ENCODE peak calls at places on chromosomes 11 and 22, in seven cellular contexts. F is endothelial cell of umbilical vein, V is endodermal cell, N is Karpas-422, O is right cardiac atrium, A is A549, S is AG04450. D is an unnamed sample.
A peak's percentile ranks its signal among the peaks of the same experiment; 100 is the strongest.

GRCh38 chr11:76577921-76578654 is 92.5 kb downstream of the LRRC32 start:
- DNase-seq in S (no peak), V (no peak), A (no peak), N (no peak), O (no peak), F (no peak), D (no peak)

GRCh38 chr11:126522606-126523005 is 167.1 kb downstream of the ST3GAL4 start:
- DNase-seq in O (no peak), N (no peak), F (no peak), A (no peak), S (no peak), V (no peak), D (no peak)

GRCh38 chr11:35337136-35337918 is 82.0 kb downstream of the SLC1A2 start:
- DNase-seq in F (peak; percentile 52), A (peak; percentile 95), O (no peak), V (no peak), S (peak; percentile 94), N (no peak), D (no peak)

GRCh38 chr22:22943521-22944267 is 56.1 kb downstream of the IGLL5 start:
- DNase-seq in S (no peak), N (peak; percentile 79), V (peak; percentile 57), O (no peak), A (no peak), F (no peak), D (no peak)

GRCh38 chr22:42964994-42965699 is 49.8 kb downstream of the PACSIN2 start:
- DNase-seq in V (peak; percentile 78), F (no peak), N (no peak), A (no peak), O (no peak), S (no peak), D (no peak)

GRCh38 chr11:19992162-19992561 is 168.1 kb downstream of the DBX1 start:
- DNase-seq in A (no peak), O (no peak), S (no peak), V (no peak), F (no peak), N (no peak), D (no peak)

GRCh38 chr22:19801340-19802000 is 40.9 kb downstream of the TBX1 start:
- DNase-seq in O (no peak), S (no peak), N (no peak), A (no peak), V (no peak), F (no peak), D (no peak)

GRCh38 chr22:28075260-28075981 is 156.4 kb upstream of the PITPNB start:
- DNase-seq in F (peak; percentile 54), S (peak; percentile 42), A (peak; percentile 5), N (no peak), O (peak; percentile 57), V (no peak), D (no peak)

GRCh38 chr11:122784325-122785155 is 53.8 kb upstream of the CRTAM start:
- DNase-seq in A (no peak), N (no peak), S (peak; percentile 88), F (peak; percentile 73), O (no peak), V (no peak), D (no peak)

GRCh38 chr22:22371031-22371541 is 126.5 kb downstream of the VPREB1 start:
- DNase-seq in F (no peak), S (no peak), N (peak; percentile 78), A (no peak), V (peak; percentile 63), O (peak; percentile 45), D (no peak)

GRCh38 chr11:2390871-2391662 is 9.5 kb upstream of the TSSC4 start:
- DNase-seq in N (peak; percentile 81), O (no peak), F (no peak), A (peak; percentile 31), V (no peak), S (peak; percentile 42), D (peak; percentile 80)

GRCh38 chr11:16028406-16028805 is 327.9 kb downstream of the SOX6 start:
- DNase-seq in N (no peak), F (no peak), O (no peak), V (no peak), S (no peak), A (no peak), D (no peak)

GRCh38 chr11:16036218-16036617 is 320.1 kb downstream of the SOX6 start:
- DNase-seq in F (no peak), A (no peak), O (no peak), N (no peak), S (no peak), V (no peak), D (no peak)

GRCh38 chr11:16030664-16031063 is 325.7 kb downstream of the SOX6 start:
- DNase-seq in S (no peak), A (no peak), V (no peak), O (no peak), N (no peak), F (no peak), D (no peak)

GRCh38 chr11:16034074-16034473 is 322.3 kb downstream of the SOX6 start:
- DNase-seq in A (no peak), V (no peak), S (no peak), N (no peak), F (no peak), O (no peak), D (no peak)

GRCh38 chr11:16032974-16033373 is 323.4 kb downstream of the SOX6 start:
- DNase-seq in N (no peak), S (no peak), F (no peak), V (no peak), O (no peak), A (no peak), D (no peak)
- H3K27ac ChIP-seq in N (no peak overlapping the region), S (no peak overlapping the region), F (no peak overlapping the region), V (no peak overlapping the region), O (no peak overlapping the region), A (no peak overlapping the region), D (no peak overlapping the region)

DNA sequence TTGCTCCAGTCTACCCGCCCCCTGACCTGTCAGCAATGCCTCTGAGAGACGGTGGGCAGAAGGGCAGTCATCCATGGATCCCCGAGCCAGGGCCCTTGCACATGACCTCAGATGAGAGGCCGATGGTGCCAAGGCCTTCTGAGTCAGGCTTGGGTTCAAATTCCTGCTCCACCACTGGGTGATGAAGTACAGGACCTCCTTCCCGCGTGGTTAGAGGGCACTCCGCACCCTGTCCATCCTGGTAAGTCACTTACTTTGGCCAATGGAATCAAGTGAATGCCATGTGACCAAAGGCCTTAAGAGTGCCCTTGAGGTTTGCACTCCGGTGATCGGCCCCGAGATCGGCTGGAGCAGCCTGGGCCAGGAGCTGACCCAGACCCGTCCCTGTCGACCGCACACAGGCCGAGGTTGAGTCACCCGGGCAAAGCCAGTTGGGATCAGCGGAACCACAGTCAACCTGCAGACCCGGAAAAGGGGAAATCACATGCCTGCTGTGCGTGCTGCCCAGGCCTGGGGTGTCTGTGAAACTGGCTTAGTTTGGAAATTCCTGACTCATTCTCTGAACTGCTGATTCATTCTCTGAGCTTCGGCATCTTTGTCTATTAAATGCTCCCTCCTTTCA is 48.9 kb downstream of the RTL6 start:
- DNase-seq in N (peak; percentile 21), F (no peak), S (peak; percentile 85), V (peak; percentile 48), O (no peak), A (peak; percentile 34), D (no peak)
- H3K27ac ChIP-seq in N (no peak overlapping the region), F (no peak overlapping the region), S (peak overlapping the region; percentile 98), V (peak overlapping the region; percentile 44), O (no peak overlapping the region), A (peak overlapping the region; percentile 82), D (no peak overlapping the region)

GRCh38 chr11:45754261-45754709 is 50.7 kb upstream of the SLC35C1 start:
- DNase-seq in F (no peak), A (no peak), O (peak; percentile 44), S (no peak), V (no peak), N (no peak), D (no peak)
- H3K27ac ChIP-seq in F (no peak overlapping the region), A (no peak overlapping the region), O (peak overlapping the region; percentile 56), S (no peak overlapping the region), V (no peak overlapping the region), N (no peak overlapping the region), D (no peak overlapping the region)

GRCh38 chr11:69009441-69010211 is 3.4 kb downstream of the MRGPRF start:
- DNase-seq in F (no peak), A (no peak), S (no peak), O (no peak), N (no peak), V (peak; percentile 44), D (no peak)
- H3K27ac ChIP-seq in F (no peak overlapping the region), A (peak overlapping the region; percentile 69), S (peak overlapping the region; percentile 98), O (no peak overlapping the region), N (no peak overlapping the region), V (no peak overlapping the region), D (no peak overlapping the region)

GRCh38 chr11:104713366-104713765 is 184.9 kb downstream of the CASP12 start:
- DNase-seq in A (no peak), V (no peak), N (no peak), O (no peak), S (peak; percentile 6), F (no peak), D (no peak)
- H3K27ac ChIP-seq in A (no peak overlapping the region), V (no peak overlapping the region), N (no peak overlapping the region), O (no peak overlapping the region), S (no peak overlapping the region), F (no peak overlapping the region), D (no peak overlapping the region)

DNA sequence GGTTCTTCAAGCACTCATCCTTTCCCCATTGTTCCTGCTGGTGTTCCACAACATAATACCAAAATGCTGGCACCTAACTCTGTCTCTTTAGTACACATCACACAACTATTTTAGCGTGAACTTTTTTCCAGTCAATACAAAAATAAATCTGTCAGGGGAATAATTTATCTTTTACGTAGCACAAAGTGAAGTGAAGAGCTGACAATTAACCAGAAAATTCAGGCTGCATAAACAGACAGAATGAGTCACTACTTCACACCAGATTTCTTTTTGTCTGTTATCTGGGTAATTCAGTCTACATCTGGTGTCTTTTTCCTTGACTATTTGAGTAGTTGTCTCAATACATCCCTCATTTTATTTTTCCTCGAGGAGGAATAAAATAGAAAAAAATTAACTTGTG is 7.9 kb upstream of the ETS1 start:
- DNase-seq in F (peak; percentile 93), V (no peak), A (no peak), S (no peak), O (no peak), N (no peak), D (no peak)
- H3K27ac ChIP-seq in F (no peak overlapping the region), V (no peak overlapping the region), A (no peak overlapping the region), S (no peak overlapping the region), O (no peak overlapping the region), N (no peak overlapping the region), D (no peak overlapping the region)

GRCh38 chr11:79441159-79441875 is 487 bp upstream of the TENM4 start:
- DNase-seq in N (peak; percentile 78), F (no peak), O (no peak), S (no peak), A (no peak), V (peak; percentile 76), D (no peak)
- H3K27ac ChIP-seq in N (peak overlapping the region; percentile 16), F (no peak overlapping the region), O (no peak overlapping the region), S (peak overlapping the region; percentile 57), A (no peak overlapping the region), V (no peak overlapping the region), D (peak overlapping the region; percentile 86)

GRCh38 chr22:30948930-30949342 is 19.6 kb downstream of the MORC2 start:
- DNase-seq in N (no peak), S (no peak), F (no peak), V (no peak), O (no peak), A (no peak), D (no peak)
- H3K27ac ChIP-seq in N (no peak overlapping the region), S (no peak overlapping the region), F (no peak overlapping the region), V (no peak overlapping the region), O (no peak overlapping the region), A (no peak overlapping the region), D (no peak overlapping the region)

DNA sequence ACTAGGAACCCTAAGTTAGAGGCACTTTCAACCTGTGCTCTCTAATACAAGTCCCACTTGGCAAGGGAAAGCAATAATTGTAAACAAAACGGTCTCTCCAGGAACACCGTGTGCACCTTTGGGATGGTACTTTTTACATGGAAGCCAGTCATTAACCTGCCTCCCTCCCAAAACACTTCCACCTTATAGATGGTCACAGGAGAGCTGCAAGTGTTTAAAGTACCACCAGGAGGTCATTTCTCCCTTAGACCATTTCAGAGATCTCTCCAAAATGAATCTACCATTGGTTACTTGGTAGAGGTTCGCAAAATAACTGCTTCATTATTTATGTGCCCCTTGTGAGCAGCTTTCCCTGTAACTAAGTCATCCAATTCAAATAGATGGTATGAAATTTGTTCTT is 375.3 kb downstream of the DYNC2H1 start:
- DNase-seq in V (no peak), O (no peak), F (no peak), N (peak; percentile 52), S (no peak), A (peak; percentile 2), D (no peak)
- H3K27ac ChIP-seq in V (no peak overlapping the region), O (no peak overlapping the region), F (no peak overlapping the region), N (no peak overlapping the region), S (no peak overlapping the region), A (no peak overlapping the region), D (no peak overlapping the region)